ENCODE peak calls at places on chromosomes 12 and 14, in six cellular contexts. A is Karpas-422, S is adipocyte, T is T-helper 2 cell, F is GM18507, G is NCI-H1105. P is an unnamed sample.

GRCh38 chr12:17148706-17149105 is 542.7 kb upstream of the LMO3 start:
- DNase-seq in F (no peak), A (no peak), S (no peak), T (no peak), G (no peak), P (peak)

GRCh38 chr12:23721268-23721667 is 228.2 kb downstream of the SOX5 start:
- DNase-seq in F (no peak), S (no peak), G (no peak), A (no peak), T (no peak), P (no peak)

GRCh38 chr12:104154806-104155205 is 16.8 kb upstream of the NFYB start:
- DNase-seq in F (no peak), A (no peak), G (peak), T (no peak), S (no peak), P (no peak)

GRCh38 chr14:70567791-70568190 is 32.7 kb downstream of the MED6 start:
- DNase-seq in G (peak), A (peak), S (peak), T (no peak), F (no peak), P (peak)

GRCh38 chr14:101243587-101244338 is 317.5 kb upstream of the DIO3 start:
- DNase-seq in G (no peak), F (no peak), S (no peak), T (no peak), A (no peak), P (no peak)

GRCh38 chr14:75595211-75595610 is 16.8 kb downstream of the FLVCR2 start:
- DNase-seq in T (no peak), G (no peak), F (no peak), S (no peak), A (no peak), P (no peak)

GRCh38 chr12:12481636-12482035 is 81.0 kb downstream of the DUSP16 start:
- DNase-seq in T (no peak), S (no peak), A (no peak), G (no peak), F (no peak), P (no peak)

GRCh38 chr14:67137744-67138371 is 51.4 kb upstream of the GARIN2 start:
- DNase-seq in G (no peak), F (no peak), S (peak), A (peak), T (no peak), P (peak)

GRCh38 chr12:123041811-123042655 is 61.6 kb downstream of the ARL6IP4 start:
- DNase-seq in G (no peak), F (no peak), T (no peak), A (no peak), S (peak), P (no peak)

GRCh38 chr14:82642425-82642824 is 1108.8 kb upstream of the SEL1L start:
- DNase-seq in T (no peak), A (no peak), F (no peak), S (no peak), G (no peak), P (no peak)

GRCh38 chr12:27524839-27525238 is 833 bp downstream of the PPFIBP1 start:
- DNase-seq in A (no peak), S (peak), F (no peak), T (no peak), G (no peak), P (peak)

GRCh38 chr14:105138021-105138541 is 30.5 kb downstream of the JAG2 start:
- DNase-seq in F (no peak), G (no peak), A (no peak), S (no peak), T (no peak), P (no peak)

P was measured in NB4.